ENCODE peak calls at places on chromosomes 7 and 10, in five cellular contexts. W is GM23338; A is brain microvascular endothelial cell; F is esophagus squamous epithelium; K is CD4-positive, CD25-positive, alpha-beta regulatory T cell. Y is an unnamed sample.

GRCh38 chr7:151517601-151518104 is 2.0 kb downstream of the RHEB start:
- DNase-seq in W (no peak), A (no peak), F (no peak), K (no peak), Y (no peak)

GRCh38 chr10:73647211-73647874 is 6.1 kb upstream of the MYOZ1 start:
- DNase-seq in W (peak), A (no peak), F (no peak), K (no peak), Y (peak)

GRCh38 chr10:124697837-124698559 is 46.2 kb downstream of the FAM53B start:
- DNase-seq in W (peak), A (no peak), F (no peak), K (peak), Y (peak)

GRCh38 chr7:122743211-122743610 is 40.5 kb upstream of the RNF148 start:
- DNase-seq in W (no peak), A (no peak), F (no peak), K (no peak), Y (no peak)

GRCh38 chr10:118870467-118871243 is 115.9 kb upstream of the CACUL1 start:
- DNase-seq in W (peak), A (peak), F (no peak), K (no peak), Y (peak)

GRCh38 chr10:70498970-70499828 is 20.6 kb downstream of the PALD1 start:
- DNase-seq in W (peak), A (no peak), F (no peak), K (no peak), Y (peak)

GRCh38 chr7:45180084-45180986 is 22.7 kb downstream of the RAMP3 start:
- DNase-seq in W (no peak), A (no peak), F (no peak), K (no peak), Y (peak)

GRCh38 chr7:32943654-32944030 is 13.6 kb upstream of the FKBP9 start:
- DNase-seq in W (no peak), A (no peak), F (no peak), K (no peak), Y (no peak)

GRCh38 chr10:80133221-80133620 is 691 bp downstream of the PLAC9 start:
- DNase-seq in W (peak), A (no peak), F (no peak), K (no peak), Y (no peak)

GRCh38 chr7:149752646-149753045 is 20.7 kb downstream of the ZNF467 start:
- DNase-seq in W (no peak), A (no peak), F (no peak), K (no peak), Y (no peak)

GRCh38 chr7:89839329-89839728 is 314.9 kb upstream of the STEAP1 start:
- DNase-seq in W (no peak), A (no peak), F (no peak), K (no peak), Y (no peak)

GRCh38 chr10:68327889-68328786 is 3.7 kb upstream of the HNRNPH3 start:
- DNase-seq in W (peak), A (peak), F (no peak), K (peak), Y (no peak)

GRCh38 chr7:50307368-50308012 is 3.0 kb downstream of the IKZF1 start:
- DNase-seq in W (peak), A (no peak), F (no peak), K (peak), Y (no peak)

GRCh38 chr7:149048805-149049204 is 20.5 kb upstream of the PDIA4 start:
- DNase-seq in W (no peak), A (no peak), F (no peak), K (no peak), Y (no peak)

GRCh38 chr7:142030294-142030693 is 34.6 kb downstream of the MGAM start:
- DNase-seq in W (peak), A (no peak), F (no peak), K (no peak), Y (no peak)

GRCh38 chr7:76133164-76133775 is 68.4 kb upstream of the SRRM3 start:
- DNase-seq in W (no peak), A (no peak), F (no peak), K (peak), Y (no peak)

GRCh38 chr7:9083837-9084236 is 650.4 kb downstream of the NXPH1 start:
- DNase-seq in W (no peak), A (no peak), F (no peak), K (no peak), Y (no peak)

GRCh38 chr7:138184191-138184590 is 107.9 kb downstream of the AKR1D1 start:
- DNase-seq in W (no peak), A (no peak), F (no peak), K (no peak), Y (no peak)

GRCh38 chr7:22733761-22734160 is 6.8 kb downstream of the IL6 start:
- DNase-seq in W (no peak), A (no peak), F (no peak), K (no peak), Y (no peak)

GRCh38 chr7:132872034-132872433 is 209.9 kb downstream of the CHCHD3 start:
- DNase-seq in W (no peak), A (no peak), F (no peak), K (no peak), Y (no peak)

GRCh38 chr10:101682172-101682825 is 12.7 kb downstream of the FBXW4 start:
- DNase-seq in W (no peak), A (no peak), F (no peak), K (no peak), Y (no peak)

GRCh38 chr10:124917168-124917938 is 24.6 kb upstream of the ZRANB1 start:
- DNase-seq in W (peak), A (peak), F (no peak), K (peak), Y (peak)

GRCh38 chr7:47471831-47472230 is 110.1 kb downstream of the TNS3 start:
- DNase-seq in W (no peak), A (no peak), F (no peak), K (no peak), Y (no peak)

GRCh38 chr7:47472444-47473157 is 109.3 kb downstream of the TNS3 start:
- DNase-seq in W (no peak), A (no peak), F (no peak), K (no peak), Y (no peak)

GRCh38 chr7:47473499-47474210 is 108.3 kb downstream of the TNS3 start:
- DNase-seq in W (no peak), A (no peak), F (no peak), K (no peak), Y (no peak)

GRCh38 chr7:47471358-47471703 is 110.6 kb downstream of the TNS3 start:
- DNase-seq in W (no peak), A (no peak), F (no peak), K (no peak), Y (no peak)

GRCh38 chr7:47470567-47471357 is 111.1 kb downstream of the TNS3 start:
- DNase-seq in W (peak), A (no peak), F (no peak), K (no peak), Y (no peak)
- H3K4me3 ChIP-seq in W (no peak), A (no peak), F (no peak), K (no peak), Y (no peak)

GRCh38 chr10:23897267-23897666 is 311.7 kb upstream of the KIAA1217 start:
- DNase-seq in W (no peak), A (no peak), F (no peak), K (no peak), Y (no peak)
- H3K4me3 ChIP-seq in W (no peak), A (no peak), F (no peak), K (no peak), Y (no peak)

GRCh38 chr7:129667116-129667515 is 55.6 kb downstream of the NRF1 start:
- DNase-seq in W (no peak), A (no peak), F (no peak), K (no peak), Y (no peak)

GRCh38 chr7:129667551-129667950 is 56.0 kb downstream of the NRF1 start:
- DNase-seq in W (no peak), A (no peak), F (no peak), K (no peak), Y (no peak)

GRCh38 chr7:129665013-129665401 is 53.5 kb downstream of the NRF1 start:
- DNase-seq in W (peak), A (peak), F (no peak), K (no peak), Y (no peak)

GRCh38 chr7:129661645-129662182 is 50.2 kb downstream of the NRF1 start:
- DNase-seq in W (no peak), A (no peak), F (no peak), K (no peak), Y (no peak)

GRCh38 chr7:129664029-129665012 is 52.8 kb downstream of the NRF1 start:
- DNase-seq in W (peak), A (peak), F (no peak), K (peak), Y (no peak)
- H3K4me3 ChIP-seq in W (no peak), A (no peak), F (no peak), K (no peak), Y (no peak)

GRCh38 chr7:153588596-153588995 is 463.6 kb upstream of the DPP6 start:
- DNase-seq in W (no peak), A (no peak), F (no peak), K (no peak), Y (no peak)
- H3K4me3 ChIP-seq in W (no peak), A (no peak), F (no peak), K (no peak), Y (no peak)

GRCh38 chr10:12910835-12911234 is 90.7 kb downstream of the CCDC3 start:
- DNase-seq in W (no peak), A (no peak), F (no peak), K (no peak), Y (no peak)
- H3K4me3 ChIP-seq in W (no peak), A (no peak), F (no peak), K (no peak), Y (no peak)

GRCh38 chr7:27239780-27240731 is 2.5 kb upstream of the EVX1 start:
- DNase-seq in W (no peak), A (no peak), F (no peak), K (no peak), Y (no peak)

GRCh38 chr7:27237735-27238334 is 4.8 kb upstream of the EVX1 start:
- DNase-seq in W (no peak), A (peak), F (no peak), K (no peak), Y (no peak)

GRCh38 chr7:27241189-27242045 is 1.2 kb upstream of the EVX1 start:
- DNase-seq in W (peak), A (no peak), F (no peak), K (no peak), Y (no peak)

GRCh38 chr7:27242046-27242579 is 489 bp upstream of the EVX1 start:
- DNase-seq in W (no peak), A (no peak), F (no peak), K (no peak), Y (no peak)

DNA sequence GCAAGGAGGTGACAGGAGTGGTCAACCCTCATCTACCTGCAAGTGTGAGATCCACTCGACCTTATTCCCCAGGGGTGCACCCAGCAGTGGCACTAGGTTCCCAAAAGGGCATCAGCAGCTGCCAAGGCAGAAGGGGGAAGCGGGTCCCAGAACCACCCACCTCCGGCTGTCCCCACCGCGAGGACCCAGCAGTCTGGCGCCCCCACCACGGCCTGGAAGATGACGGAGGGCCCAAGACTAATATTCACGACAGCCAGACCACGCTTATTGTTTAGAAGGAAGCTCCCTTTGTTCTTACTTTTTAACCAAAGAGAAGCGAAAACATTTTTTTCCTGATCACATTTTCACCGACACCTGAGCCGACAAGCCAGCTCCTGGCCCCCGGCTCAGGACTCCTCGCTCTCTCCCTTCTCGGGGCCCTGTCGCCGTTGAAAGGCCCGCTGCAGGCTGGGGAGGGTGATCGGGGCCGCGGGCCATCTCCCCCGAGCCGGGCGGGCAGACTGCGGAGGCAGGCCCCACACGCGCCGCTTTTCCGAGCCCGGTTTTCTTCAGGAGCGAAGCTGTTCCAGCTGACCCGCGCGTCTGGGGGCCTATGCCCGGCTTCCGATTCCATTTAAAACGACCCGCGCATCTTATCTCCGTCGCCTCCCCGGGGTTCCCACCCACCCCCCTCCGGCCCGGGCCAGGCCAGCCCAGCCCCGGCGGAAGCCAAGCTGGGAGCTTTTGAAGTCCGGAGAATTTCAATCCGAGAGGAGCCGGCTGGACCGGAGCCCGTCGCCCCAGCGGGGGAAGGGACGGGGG is 3.4 kb upstream of the EVX1 start:
- DNase-seq in W (peak), A (no peak), F (no peak), K (no peak), Y (peak)
- H3K4me3 ChIP-seq in W (peak), A (no peak), F (no peak), K (no peak), Y (no peak)

GRCh38 chr10:131890276-131891195 is 10.3 kb upstream of the PPP2R2D start:
- DNase-seq in W (no peak), A (no peak), F (no peak), K (no peak), Y (peak)
- H3K4me3 ChIP-seq in W (no peak), A (no peak), F (no peak), K (no peak), Y (no peak)

GRCh38 chr7:40015790-40016296 is 65.8 kb downstream of the CDK13 start:
- DNase-seq in W (no peak), A (peak), F (no peak), K (peak), Y (no peak)
- H3K4me3 ChIP-seq in W (no peak), A (no peak), F (no peak), K (no peak), Y (no peak)

GRCh38 chr10:48470115-48470892 is 134.6 kb downstream of the ARHGAP22 start:
- DNase-seq in W (peak), A (no peak), F (no peak), K (no peak), Y (peak)
- H3K4me3 ChIP-seq in W (no peak), A (no peak), F (no peak), K (no peak), Y (no peak)

Y was measured in kidney.